ENCODE peak calls at places on chromosomes 5 and 9, in four cellular contexts. J, H, Y and L are unnamed samples.

GRCh38 chr5:120394259-120394658 is 69.8 kb upstream of the PRR16 start:
- DNase-seq in J (no peak), H (no peak), Y (no peak), L (no peak)

GRCh38 chr5:35856186-35857003 is at the start of gene IL7R:
- DNase-seq in J (no peak), H (peak), Y (no peak), L (no peak)

GRCh38 chr5:6714221-6715041 is 1.2 kb downstream of the TENT4A start:
- DNase-seq in J (peak), H (no peak), Y (no peak), L (no peak)

GRCh38 chr9:129241725-129242124 is 63.7 kb upstream of the IER5L start:
- DNase-seq in J (no peak), H (no peak), Y (no peak), L (no peak)

GRCh38 chr5:41636605-41637004 is 126.2 kb upstream of the PLCXD3 start:
- DNase-seq in J (peak), H (peak), Y (no peak), L (no peak)

GRCh38 chr9:11893331-11893730 is 799.9 kb upstream of the TYRP1 start:
- DNase-seq in J (no peak), H (peak), Y (no peak), L (no peak)

GRCh38 chr9:107927276-107927675 is 437.7 kb upstream of the KLF4 start:
- DNase-seq in J (no peak), H (no peak), Y (no peak), L (no peak)

GRCh38 chr5:5046680-5047502 is 93.2 kb upstream of the ADAMTS16 start:
- DNase-seq in J (no peak), H (no peak), Y (no peak), L (no peak)

GRCh38 chr5:142486581-142486980 is 161.8 kb upstream of the SPRY4 start:
- DNase-seq in J (peak), H (peak), Y (no peak), L (no peak)

GRCh38 chr9:131734165-131734610 is 5.7 kb downstream of the RAPGEF1 start:
- DNase-seq in J (peak), H (no peak), Y (peak), L (peak)

GRCh38 chr9:110255417-110256141 is 728 bp downstream of the TXN start:
- DNase-seq in J (peak), H (peak), Y (peak), L (no peak)

DNA sequence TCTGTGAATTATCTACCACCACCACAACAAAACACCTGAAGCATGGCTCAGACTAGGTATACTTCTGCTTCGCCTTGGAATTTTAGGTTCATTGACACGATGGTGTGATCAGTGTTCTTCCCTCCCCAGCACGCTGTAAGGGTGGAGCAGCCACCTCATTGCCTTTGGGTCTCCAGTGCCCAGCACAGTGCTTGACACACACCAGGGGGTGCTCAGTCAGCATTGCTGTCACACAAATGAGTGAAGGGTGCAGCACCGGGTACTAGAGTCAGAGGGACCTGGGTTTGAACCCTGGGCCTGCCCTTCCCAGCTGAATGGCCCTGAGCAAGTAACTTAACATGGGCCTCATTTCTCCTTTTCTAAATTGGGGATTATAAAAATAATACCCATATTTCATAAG is 9.9 kb upstream of the ANGPTL2 start:
- DNase-seq in J (no peak), H (no peak), Y (no peak), L (no peak)
- TF ChIP-seq CTCF in J (no peak), H (no peak), Y (no peak), L (no peak)

GRCh38 chr5:69099302-69099701 is 5.5 kb downstream of the SLC30A5 start:
- DNase-seq in J (no peak), H (no peak), Y (no peak), L (no peak)

GRCh38 chr5:69092969-69093368 is 845 bp upstream of the SLC30A5 start:
- DNase-seq in J (no peak), H (no peak), Y (no peak), L (no peak)

GRCh38 chr5:69091771-69092170 is 2.0 kb upstream of the SLC30A5 start:
- DNase-seq in J (no peak), H (no peak), Y (no peak), L (no peak)

GRCh38 chr5:69093771-69094570 is at the start of gene SLC30A5:
- DNase-seq in J (peak), H (peak), Y (peak), L (peak)
- TF ChIP-seq CTCF in J (peak), H (peak), Y (peak), L (peak)

GRCh38 chr5:36887532-36887931 is 11.0 kb downstream of the NIPBL start:
- DNase-seq in J (no peak), H (no peak), Y (no peak), L (no peak)
- TF ChIP-seq CTCF in J (no peak), H (no peak), Y (no peak), L (no peak)

GRCh38 chr5:337565-338130 is 16.1 kb downstream of the AHRR start:
- DNase-seq in J (peak), H (peak), Y (no peak), L (no peak)
- TF ChIP-seq CTCF in J (peak), H (peak), Y (peak), L (peak)

DNA sequence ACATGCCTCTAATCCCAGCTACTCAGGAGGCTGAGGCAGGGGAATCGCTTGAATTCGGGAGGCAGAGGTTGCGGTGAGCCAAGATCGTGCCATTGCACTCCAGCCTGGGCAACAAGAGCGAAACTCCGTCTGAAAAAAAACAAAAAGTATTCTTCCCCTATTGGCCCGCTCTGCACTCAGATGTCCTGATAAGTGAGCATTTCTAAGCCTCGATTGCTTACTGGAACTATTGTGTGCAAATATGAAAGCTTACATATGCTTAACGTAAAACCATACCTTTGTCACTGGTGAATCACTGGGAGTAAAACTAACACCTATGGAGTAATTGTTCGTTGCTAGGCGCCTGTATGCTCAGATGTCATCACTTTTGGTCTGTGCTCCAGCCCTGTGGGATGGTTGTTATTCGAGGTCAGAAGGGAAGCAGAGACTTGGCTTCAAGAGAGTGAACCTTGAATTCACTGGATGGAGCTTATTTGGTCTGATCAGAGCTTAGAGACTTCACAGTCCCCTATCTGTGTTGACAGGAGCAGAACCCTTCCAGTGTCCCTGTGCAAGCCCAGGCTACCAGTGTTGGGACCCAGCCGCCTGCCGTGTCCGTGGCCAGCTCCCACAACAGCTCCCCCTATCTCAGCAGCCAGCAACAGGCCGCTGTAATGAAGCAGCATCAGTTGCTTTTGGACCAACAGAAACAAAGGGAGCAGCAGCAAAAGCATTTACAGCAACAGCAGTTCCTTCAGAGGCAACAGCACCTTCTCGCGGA is 25.3 kb upstream of the LTC4S start:
- DNase-seq in J (no peak), H (no peak), Y (no peak), L (no peak)
- TF ChIP-seq CTCF in J (peak), H (peak), Y (no peak), L (no peak)

DNA sequence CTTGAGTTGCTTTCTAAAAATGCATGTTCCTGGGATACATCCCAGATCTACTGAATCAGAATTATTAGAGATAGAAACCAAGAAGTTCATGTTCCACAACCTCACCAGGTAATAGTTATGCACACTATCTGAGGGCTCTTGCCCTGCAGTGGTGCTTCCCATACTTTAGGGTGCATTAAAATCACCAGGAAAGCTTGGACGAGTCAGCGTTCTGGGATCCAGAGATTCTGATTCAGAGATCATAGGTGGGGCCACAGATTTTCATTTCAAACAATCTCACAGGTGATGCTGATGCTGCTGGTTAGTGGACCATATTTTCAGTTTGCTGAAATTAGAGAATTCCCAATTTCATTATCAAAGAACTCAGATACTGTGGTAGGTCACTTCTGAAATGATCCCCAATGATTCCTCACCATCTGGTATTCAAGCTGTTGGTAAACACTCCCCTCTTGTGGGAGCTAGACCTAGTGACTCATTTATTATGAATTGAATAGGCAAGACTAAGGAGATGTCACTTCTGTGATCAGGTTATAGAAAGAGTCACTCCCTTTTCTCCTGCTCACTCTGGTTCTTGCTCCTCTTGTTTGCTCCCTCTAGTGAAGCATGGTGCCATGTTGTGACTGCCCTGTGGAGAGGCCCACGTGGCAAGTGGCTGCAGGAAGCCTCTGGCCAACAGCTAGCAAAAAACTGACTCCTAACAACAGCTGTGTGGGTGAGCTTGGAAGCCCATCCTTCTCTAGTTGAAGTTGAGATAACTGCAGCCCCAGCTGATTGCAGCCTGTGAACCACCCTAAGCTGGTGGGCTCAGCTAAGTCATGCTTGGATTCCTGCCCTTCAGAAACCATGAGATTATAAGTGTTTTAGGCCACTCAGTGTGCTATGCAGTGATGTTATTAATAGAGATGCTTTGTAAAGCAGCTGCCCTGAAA is 59.8 kb downstream of the SH3TC2 start:
- DNase-seq in J (peak), H (peak), Y (no peak), L (no peak)
- TF ChIP-seq CTCF in J (peak), H (no peak), Y (no peak), L (peak)